ENCODE peak calls at places on chromosomes 6 and 20, in five cellular contexts. O is left ventricle myocardium inferior, B is hepatocyte, M is ascending aorta, I is tibial artery. K is an unnamed sample. For H3K9me3, the result is how much of the 10 kb centered on the place peaks cover.

GRCh38 chr6:106745824-106746610 is 116.6 kb downstream of the QRSL1 start:
- DNase-seq in O (no peak), B (no peak), M (no peak), I (no peak), K (no peak)

GRCh38 chr20:61162506-61162905 is 89.6 kb upstream of the CDH4 start:
- DNase-seq in O (no peak), B (no peak), M (no peak), I (no peak), K (no peak)

GRCh38 chr20:22453244-22454080 is 130.9 kb downstream of the FOXA2 start:
- DNase-seq in O (no peak), B (peak), M (no peak), I (no peak), K (no peak)

GRCh38 chr6:3288711-3289663 is 30.2 kb downstream of the PSMG4 start:
- DNase-seq in O (no peak), B (no peak), M (no peak), I (peak), K (no peak)

GRCh38 chr6:139925894-139926641 is 551.6 kb upstream of the CITED2 start:
- DNase-seq in O (no peak), B (peak), M (no peak), I (peak), K (no peak)

GRCh38 chr20:45970646-45971424 is 1.2 kb downstream of the ZNF335 start:
- DNase-seq in O (no peak), B (peak), M (no peak), I (no peak), K (peak)

GRCh38 chr6:35038076-35038475 is 103.1 kb downstream of the TCP11 start:
- DNase-seq in O (no peak), B (no peak), M (no peak), I (no peak), K (no peak)

GRCh38 chr6:30864325-30864724 is 20.0 kb upstream of the DDR1 start:
- DNase-seq in O (no peak), B (no peak), M (no peak), I (no peak), K (no peak)

GRCh38 chr6:4812068-4812467 is 35.9 kb downstream of the CDYL start:
- DNase-seq in O (no peak), B (no peak), M (no peak), I (no peak), K (no peak)

DNA sequence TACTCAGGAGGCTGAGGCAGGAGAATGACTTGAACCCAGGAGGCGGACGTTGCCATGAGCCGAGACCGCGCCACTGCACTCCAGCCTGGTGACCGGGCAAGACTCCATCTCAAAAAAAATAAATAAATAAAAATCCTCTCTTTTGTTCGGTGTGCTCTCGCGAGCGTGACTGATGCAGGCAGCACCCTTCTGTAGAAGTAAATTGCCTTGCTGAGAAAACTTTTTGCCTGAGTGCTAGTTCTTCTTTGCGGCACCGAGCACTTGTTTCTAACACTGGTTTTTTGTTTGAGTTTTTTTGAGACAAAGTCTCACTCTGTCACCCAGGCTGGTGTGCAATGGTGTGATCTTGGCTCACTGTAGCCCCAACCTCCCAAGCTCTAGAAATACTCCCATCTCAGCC is 30.5 kb downstream of the PLN start:
- DNase-seq in O (no peak), B (no peak), M (no peak), I (no peak), K (no peak)
- H3K9me3 ChIP-seq in O (half or more), B (under half), M (under half), I (under half), K (under half)

DNA sequence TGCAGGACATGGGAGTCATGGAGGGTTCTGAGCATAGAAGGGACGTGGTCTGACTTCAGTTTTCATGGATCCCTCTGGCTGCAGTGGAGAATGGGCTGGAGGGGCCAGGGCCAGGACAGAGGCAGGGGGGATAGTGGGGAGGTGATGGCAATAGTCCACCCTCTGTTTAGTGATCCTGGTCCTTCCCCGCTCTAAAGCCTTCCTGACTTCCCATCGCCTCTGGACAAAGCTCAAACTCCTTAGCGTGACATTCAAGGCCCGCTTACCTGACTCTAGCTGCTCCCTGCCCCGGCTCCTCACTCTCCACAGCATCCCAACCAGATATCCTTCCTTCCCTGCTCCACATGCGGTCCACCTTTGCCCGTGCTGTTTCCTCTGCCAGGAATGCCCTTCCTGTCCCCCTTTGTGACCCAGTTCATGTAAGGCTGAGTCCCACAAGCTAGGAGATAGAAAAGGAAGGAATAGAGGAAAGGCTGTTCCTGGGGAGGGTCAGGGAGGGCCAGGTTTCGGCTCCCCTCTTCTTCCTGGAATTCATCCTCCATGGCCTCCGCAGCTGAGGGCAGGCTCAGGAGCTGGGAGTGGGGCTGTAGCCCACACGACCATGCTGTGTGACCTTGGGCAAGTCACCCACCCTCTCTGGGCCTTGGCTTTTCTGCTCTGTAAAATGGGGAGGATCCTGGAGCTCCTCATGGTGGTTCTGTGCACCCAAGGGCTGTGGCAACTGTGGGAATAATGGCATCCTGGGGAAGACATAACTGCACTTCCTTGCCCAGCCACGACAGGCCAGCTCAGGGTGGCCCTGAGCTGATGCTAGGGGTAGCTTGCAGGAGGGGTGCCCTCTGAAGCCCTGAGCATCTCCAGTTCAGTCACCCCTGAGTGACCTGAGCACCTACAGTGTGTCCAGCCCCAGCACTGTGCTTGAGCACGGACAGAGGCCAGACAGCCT is 116.1 kb downstream of the CEBPB start:
- DNase-seq in O (no peak), B (no peak), M (no peak), I (no peak), K (no peak)
- H3K27ac ChIP-seq in O (peak), B (peak), M (peak), I (peak), K (peak)

GRCh38 chr6:16810411-16810810 is 49.2 kb upstream of the ATXN1 start:
- DNase-seq in O (no peak), B (no peak), M (no peak), I (no peak), K (no peak)

GRCh38 chr6:16816891-16817290 is 55.6 kb upstream of the ATXN1 start:
- DNase-seq in O (no peak), B (no peak), M (no peak), I (no peak), K (no peak)

GRCh38 chr6:16811277-16811979 is 50.2 kb upstream of the ATXN1 start:
- DNase-seq in O (no peak), B (no peak), M (no peak), I (no peak), K (no peak)

GRCh38 chr6:16809753-16810358 is 48.6 kb upstream of the ATXN1 start:
- DNase-seq in O (no peak), B (no peak), M (no peak), I (no peak), K (no peak)

GRCh38 chr6:16812993-16813392 is 51.7 kb upstream of the ATXN1 start:
- DNase-seq in O (no peak), B (no peak), M (no peak), I (no peak), K (no peak)
- H3K9me3 ChIP-seq in O (under half), B (under half), M (under half), I (under half), K (under half)

DNA sequence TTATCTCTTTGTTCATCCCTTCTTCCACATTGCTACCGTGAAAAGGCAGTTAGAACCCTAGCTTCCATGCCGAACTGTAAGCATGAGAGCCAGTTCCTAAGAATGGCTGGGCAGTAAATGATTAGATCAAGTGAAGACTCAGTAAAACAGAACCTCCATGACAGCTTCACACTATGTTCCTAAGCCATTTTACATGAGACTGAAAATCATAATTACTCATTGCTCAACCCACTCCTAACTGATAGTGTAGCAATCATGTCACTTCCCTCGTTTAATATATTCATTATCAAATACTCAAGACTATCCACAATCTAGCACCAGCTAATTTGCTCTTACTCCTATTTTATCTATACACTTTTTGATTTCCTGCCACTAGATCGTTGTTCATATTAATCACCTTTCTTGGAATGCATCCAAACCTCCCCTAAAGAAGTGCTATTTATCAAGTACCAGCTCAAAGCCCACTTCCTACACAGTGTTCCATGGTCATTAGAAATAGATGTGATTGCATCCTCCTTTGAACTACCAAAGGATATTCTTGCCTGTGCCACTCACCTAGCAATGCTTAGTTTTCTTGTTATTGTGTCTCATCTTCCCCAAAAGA is 6.0 kb downstream of the TMEM30A start:
- DNase-seq in O (no peak), B (no peak), M (no peak), I (no peak), K (no peak)
- H3K27ac ChIP-seq in O (peak), B (no peak), M (no peak), I (no peak), K (no peak)

GRCh38 chr6:130274007-130274406 is 51.3 kb upstream of the SAMD3 start:
- DNase-seq in O (no peak), B (no peak), M (no peak), I (no peak), K (no peak)
- H3K9me3 ChIP-seq in O (half or more), B (under half), M (under half), I (under half), K (under half)

GRCh38 chr6:125100018-125100652 is 53.4 kb upstream of the TPD52L1 start:
- DNase-seq in O (no peak), B (no peak), M (no peak), I (no peak), K (no peak)

GRCh38 chr6:125101128-125101527 is 52.4 kb upstream of the TPD52L1 start:
- DNase-seq in O (no peak), B (no peak), M (no peak), I (no peak), K (no peak)

GRCh38 chr6:125102901-125103300 is 50.7 kb upstream of the TPD52L1 start:
- DNase-seq in O (no peak), B (no peak), M (no peak), I (no peak), K (no peak)

GRCh38 chr6:125102411-125102810 is 51.2 kb upstream of the TPD52L1 start:
- DNase-seq in O (no peak), B (no peak), M (no peak), I (no peak), K (no peak)

DNA sequence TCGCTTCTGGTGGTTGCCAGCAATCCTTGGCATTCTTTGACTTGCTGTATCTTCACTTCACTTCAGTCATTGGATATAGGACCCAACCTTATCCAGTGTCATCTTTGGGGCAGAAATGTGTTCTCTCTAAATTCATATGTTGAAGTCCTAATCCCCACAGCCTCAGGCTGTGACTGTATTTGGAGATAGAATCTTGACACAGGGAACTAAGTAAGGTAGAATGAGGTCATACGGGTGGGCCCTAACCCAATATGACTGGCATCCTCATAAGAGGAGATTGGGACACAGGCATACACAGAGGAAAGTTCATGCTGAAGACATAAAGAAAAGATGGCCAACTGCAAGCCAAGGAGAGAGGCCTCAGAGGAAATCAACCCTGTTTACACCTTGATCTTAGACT is 51.9 kb upstream of the TPD52L1 start:
- DNase-seq in O (no peak), B (no peak), M (no peak), I (no peak), K (no peak)
- H3K27ac ChIP-seq in O (no peak), B (no peak), M (peak), I (peak), K (no peak)

GRCh38 chr6:164442572-164442971 is 866.8 kb downstream of the C6orf118 start:
- DNase-seq in O (no peak), B (no peak), M (no peak), I (no peak), K (no peak)
- H3K9me3 ChIP-seq in O (under half), B (under half), M (under half), I (under half), K (under half)

K was measured in tibial nerve.